ENCODE peak calls at places on chromosomes 13 and 19, in eight cellular contexts. One of them, this sample, is unnamed.

GRCh38 chr19:8973501-8974091 is 36.6 kb downstream of the MUC16 start:
- DNase-seq in astrocyte of the spinal cord: no peak
- DNase-seq in stimulated activated CD4-positive, alpha-beta T cell treated with anti-CD3 and anti-CD28 coated beads, Interleukin-1b, Interleukin-23, amount 100 ng/mL, for 1 hour: no peak
- DNase-seq in AG10803: no peak
- DNase-seq in stimulated activated effector memory CD8-positive, alpha-beta T cell treated with anti-CD3 and anti-CD28 coated beads, Interleukin-12 subunit alpha, Interleukin-12 subunit beta, amount 100 ng/mL, for 72 hours: no peak
- DNase-seq in lower leg skin: no peak
- DNase-seq in IMR-90: no peak
- DNase-seq in GM13977: no peak
- DNase-seq in this sample: no peak

GRCh38 chr13:63161219-63161618 is 1745.6 kb upstream of the PCDH20 start:
- DNase-seq in astrocyte of the spinal cord: no peak
- DNase-seq in stimulated activated CD4-positive, alpha-beta T cell treated with anti-CD3 and anti-CD28 coated beads, Interleukin-1b, Interleukin-23, amount 100 ng/mL, for 1 hour: no peak
- DNase-seq in AG10803: no peak
- DNase-seq in stimulated activated effector memory CD8-positive, alpha-beta T cell treated with anti-CD3 and anti-CD28 coated beads, Interleukin-12 subunit alpha, Interleukin-12 subunit beta, amount 100 ng/mL, for 72 hours: no peak
- DNase-seq in lower leg skin: no peak
- DNase-seq in IMR-90: peak
- DNase-seq in GM13977: no peak
- DNase-seq in this sample: no peak

GRCh38 chr13:109249780-109250528 is 536.4 kb downstream of the IRS2 start:
- DNase-seq in astrocyte of the spinal cord: no peak
- DNase-seq in stimulated activated CD4-positive, alpha-beta T cell treated with anti-CD3 and anti-CD28 coated beads, Interleukin-1b, Interleukin-23, amount 100 ng/mL, for 1 hour: no peak
- DNase-seq in AG10803: no peak
- DNase-seq in stimulated activated effector memory CD8-positive, alpha-beta T cell treated with anti-CD3 and anti-CD28 coated beads, Interleukin-12 subunit alpha, Interleukin-12 subunit beta, amount 100 ng/mL, for 72 hours: no peak
- DNase-seq in lower leg skin: no peak
- DNase-seq in IMR-90: no peak
- DNase-seq in GM13977: no peak
- DNase-seq in this sample: no peak

GRCh38 chr13:42355118-42355840 is 83.3 kb downstream of the AKAP11 start:
- DNase-seq in astrocyte of the spinal cord: peak
- DNase-seq in stimulated activated CD4-positive, alpha-beta T cell treated with anti-CD3 and anti-CD28 coated beads, Interleukin-1b, Interleukin-23, amount 100 ng/mL, for 1 hour: no peak
- DNase-seq in AG10803: no peak
- DNase-seq in stimulated activated effector memory CD8-positive, alpha-beta T cell treated with anti-CD3 and anti-CD28 coated beads, Interleukin-12 subunit alpha, Interleukin-12 subunit beta, amount 100 ng/mL, for 72 hours: no peak
- DNase-seq in lower leg skin: no peak
- DNase-seq in IMR-90: no peak
- DNase-seq in GM13977: peak
- DNase-seq in this sample: no peak

GRCh38 chr13:75411924-75412537 is 69.9 kb downstream of the TBC1D4 start:
- DNase-seq in astrocyte of the spinal cord: no peak
- DNase-seq in stimulated activated CD4-positive, alpha-beta T cell treated with anti-CD3 and anti-CD28 coated beads, Interleukin-1b, Interleukin-23, amount 100 ng/mL, for 1 hour: no peak
- DNase-seq in AG10803: no peak
- DNase-seq in stimulated activated effector memory CD8-positive, alpha-beta T cell treated with anti-CD3 and anti-CD28 coated beads, Interleukin-12 subunit alpha, Interleukin-12 subunit beta, amount 100 ng/mL, for 72 hours: no peak
- DNase-seq in lower leg skin: no peak
- DNase-seq in IMR-90: no peak
- DNase-seq in GM13977: no peak
- DNase-seq in this sample: no peak

GRCh38 chr19:19075126-19075525 is 11.3 kb downstream of the SLC25A42 start:
- DNase-seq in astrocyte of the spinal cord: no peak
- DNase-seq in stimulated activated CD4-positive, alpha-beta T cell treated with anti-CD3 and anti-CD28 coated beads, Interleukin-1b, Interleukin-23, amount 100 ng/mL, for 1 hour: no peak
- DNase-seq in AG10803: no peak
- DNase-seq in stimulated activated effector memory CD8-positive, alpha-beta T cell treated with anti-CD3 and anti-CD28 coated beads, Interleukin-12 subunit alpha, Interleukin-12 subunit beta, amount 100 ng/mL, for 72 hours: no peak
- DNase-seq in lower leg skin: no peak
- DNase-seq in IMR-90: no peak
- DNase-seq in GM13977: no peak
- DNase-seq in this sample: no peak

GRCh38 chr13:50580684-50581305 is 262.7 kb downstream of the DLEU7 start:
- DNase-seq in astrocyte of the spinal cord: peak
- DNase-seq in stimulated activated CD4-positive, alpha-beta T cell treated with anti-CD3 and anti-CD28 coated beads, Interleukin-1b, Interleukin-23, amount 100 ng/mL, for 1 hour: no peak
- DNase-seq in AG10803: peak
- DNase-seq in stimulated activated effector memory CD8-positive, alpha-beta T cell treated with anti-CD3 and anti-CD28 coated beads, Interleukin-12 subunit alpha, Interleukin-12 subunit beta, amount 100 ng/mL, for 72 hours: no peak
- DNase-seq in lower leg skin: no peak
- DNase-seq in IMR-90: peak
- DNase-seq in GM13977: no peak
- DNase-seq in this sample: peak

GRCh38 chr19:14072535-14073231 is at the start of gene MISP3:
- DNase-seq in astrocyte of the spinal cord: no peak
- DNase-seq in stimulated activated CD4-positive, alpha-beta T cell treated with anti-CD3 and anti-CD28 coated beads, Interleukin-1b, Interleukin-23, amount 100 ng/mL, for 1 hour: no peak
- DNase-seq in AG10803: no peak
- DNase-seq in stimulated activated effector memory CD8-positive, alpha-beta T cell treated with anti-CD3 and anti-CD28 coated beads, Interleukin-12 subunit alpha, Interleukin-12 subunit beta, amount 100 ng/mL, for 72 hours: peak
- DNase-seq in lower leg skin: peak
- DNase-seq in IMR-90: no peak
- DNase-seq in GM13977: no peak
- DNase-seq in this sample: no peak

GRCh38 chr13:60369242-60369641 is 27.8 kb upstream of the TDRD3 start:
- DNase-seq in astrocyte of the spinal cord: no peak
- DNase-seq in stimulated activated CD4-positive, alpha-beta T cell treated with anti-CD3 and anti-CD28 coated beads, Interleukin-1b, Interleukin-23, amount 100 ng/mL, for 1 hour: no peak
- DNase-seq in AG10803: no peak
- DNase-seq in stimulated activated effector memory CD8-positive, alpha-beta T cell treated with anti-CD3 and anti-CD28 coated beads, Interleukin-12 subunit alpha, Interleukin-12 subunit beta, amount 100 ng/mL, for 72 hours: no peak
- DNase-seq in lower leg skin: no peak
- DNase-seq in IMR-90: peak
- DNase-seq in GM13977: no peak
- DNase-seq in this sample: no peak

GRCh38 chr19:16066611-16067104 is 9.6 kb upstream of the TPM4 start:
- DNase-seq in astrocyte of the spinal cord: no peak
- DNase-seq in stimulated activated CD4-positive, alpha-beta T cell treated with anti-CD3 and anti-CD28 coated beads, Interleukin-1b, Interleukin-23, amount 100 ng/mL, for 1 hour: no peak
- DNase-seq in AG10803: peak
- DNase-seq in stimulated activated effector memory CD8-positive, alpha-beta T cell treated with anti-CD3 and anti-CD28 coated beads, Interleukin-12 subunit alpha, Interleukin-12 subunit beta, amount 100 ng/mL, for 72 hours: no peak
- DNase-seq in lower leg skin: peak
- DNase-seq in IMR-90: peak
- DNase-seq in GM13977: peak
- DNase-seq in this sample: no peak

GRCh38 chr13:47114030-47114429 is 217.2 kb upstream of the HTR2A start:
- DNase-seq in astrocyte of the spinal cord: peak
- DNase-seq in stimulated activated CD4-positive, alpha-beta T cell treated with anti-CD3 and anti-CD28 coated beads, Interleukin-1b, Interleukin-23, amount 100 ng/mL, for 1 hour: no peak
- DNase-seq in AG10803: peak
- DNase-seq in stimulated activated effector memory CD8-positive, alpha-beta T cell treated with anti-CD3 and anti-CD28 coated beads, Interleukin-12 subunit alpha, Interleukin-12 subunit beta, amount 100 ng/mL, for 72 hours: no peak
- DNase-seq in lower leg skin: no peak
- DNase-seq in IMR-90: peak
- DNase-seq in GM13977: no peak
- DNase-seq in this sample: no peak

GRCh38 chr19:4442846-4443146 is 14.8 kb downstream of the UBXN6 start:
- DNase-seq in astrocyte of the spinal cord: no peak
- DNase-seq in stimulated activated CD4-positive, alpha-beta T cell treated with anti-CD3 and anti-CD28 coated beads, Interleukin-1b, Interleukin-23, amount 100 ng/mL, for 1 hour: no peak
- DNase-seq in AG10803: no peak
- DNase-seq in stimulated activated effector memory CD8-positive, alpha-beta T cell treated with anti-CD3 and anti-CD28 coated beads, Interleukin-12 subunit alpha, Interleukin-12 subunit beta, amount 100 ng/mL, for 72 hours: no peak
- DNase-seq in lower leg skin: no peak
- DNase-seq in IMR-90: no peak
- DNase-seq in GM13977: no peak
- DNase-seq in this sample: no peak

GRCh38 chr13:35984776-35985453 is 146.3 kb downstream of the DCLK1 start:
- DNase-seq in astrocyte of the spinal cord: no peak
- DNase-seq in stimulated activated CD4-positive, alpha-beta T cell treated with anti-CD3 and anti-CD28 coated beads, Interleukin-1b, Interleukin-23, amount 100 ng/mL, for 1 hour: no peak
- DNase-seq in AG10803: no peak
- DNase-seq in stimulated activated effector memory CD8-positive, alpha-beta T cell treated with anti-CD3 and anti-CD28 coated beads, Interleukin-12 subunit alpha, Interleukin-12 subunit beta, amount 100 ng/mL, for 72 hours: no peak
- DNase-seq in lower leg skin: no peak
- DNase-seq in IMR-90: no peak
- DNase-seq in GM13977: no peak
- DNase-seq in this sample: no peak

GRCh38 chr19:13156968-13157882 is 7.0 kb downstream of the IER2 start:
- DNase-seq in astrocyte of the spinal cord: peak
- DNase-seq in stimulated activated CD4-positive, alpha-beta T cell treated with anti-CD3 and anti-CD28 coated beads, Interleukin-1b, Interleukin-23, amount 100 ng/mL, for 1 hour: no peak
- DNase-seq in AG10803: no peak
- DNase-seq in stimulated activated effector memory CD8-positive, alpha-beta T cell treated with anti-CD3 and anti-CD28 coated beads, Interleukin-12 subunit alpha, Interleukin-12 subunit beta, amount 100 ng/mL, for 72 hours: no peak
- DNase-seq in lower leg skin: no peak
- DNase-seq in IMR-90: no peak
- DNase-seq in GM13977: no peak
- DNase-seq in this sample: no peak

GRCh38 chr19:33093420-33094210 is 12.6 kb downstream of the GPATCH1 start:
- DNase-seq in astrocyte of the spinal cord: no peak
- DNase-seq in stimulated activated CD4-positive, alpha-beta T cell treated with anti-CD3 and anti-CD28 coated beads, Interleukin-1b, Interleukin-23, amount 100 ng/mL, for 1 hour: no peak
- DNase-seq in AG10803: no peak
- DNase-seq in stimulated activated effector memory CD8-positive, alpha-beta T cell treated with anti-CD3 and anti-CD28 coated beads, Interleukin-12 subunit alpha, Interleukin-12 subunit beta, amount 100 ng/mL, for 72 hours: no peak
- DNase-seq in lower leg skin: no peak
- DNase-seq in IMR-90: no peak
- DNase-seq in GM13977: no peak
- DNase-seq in this sample: no peak

GRCh38 chr13:101945435-101945834 is 456.4 kb downstream of the FGF14 start:
- DNase-seq in astrocyte of the spinal cord: no peak
- DNase-seq in stimulated activated CD4-positive, alpha-beta T cell treated with anti-CD3 and anti-CD28 coated beads, Interleukin-1b, Interleukin-23, amount 100 ng/mL, for 1 hour: no peak
- DNase-seq in AG10803: no peak
- DNase-seq in stimulated activated effector memory CD8-positive, alpha-beta T cell treated with anti-CD3 and anti-CD28 coated beads, Interleukin-12 subunit alpha, Interleukin-12 subunit beta, amount 100 ng/mL, for 72 hours: no peak
- DNase-seq in lower leg skin: no peak
- DNase-seq in IMR-90: no peak
- DNase-seq in GM13977: no peak
- DNase-seq in this sample: no peak

GRCh38 chr13:89955773-89956172 is 1391.7 kb upstream of the MIR17HG start:
- DNase-seq in astrocyte of the spinal cord: no peak
- DNase-seq in stimulated activated CD4-positive, alpha-beta T cell treated with anti-CD3 and anti-CD28 coated beads, Interleukin-1b, Interleukin-23, amount 100 ng/mL, for 1 hour: no peak
- DNase-seq in AG10803: no peak
- DNase-seq in stimulated activated effector memory CD8-positive, alpha-beta T cell treated with anti-CD3 and anti-CD28 coated beads, Interleukin-12 subunit alpha, Interleukin-12 subunit beta, amount 100 ng/mL, for 72 hours: no peak
- DNase-seq in lower leg skin: no peak
- DNase-seq in IMR-90: no peak
- DNase-seq in GM13977: no peak
- DNase-seq in this sample: no peak

GRCh38 chr13:40483601-40484000 is 182.8 kb downstream of the FOXO1 start:
- DNase-seq in astrocyte of the spinal cord: no peak
- DNase-seq in stimulated activated CD4-positive, alpha-beta T cell treated with anti-CD3 and anti-CD28 coated beads, Interleukin-1b, Interleukin-23, amount 100 ng/mL, for 1 hour: no peak
- DNase-seq in AG10803: no peak
- DNase-seq in stimulated activated effector memory CD8-positive, alpha-beta T cell treated with anti-CD3 and anti-CD28 coated beads, Interleukin-12 subunit alpha, Interleukin-12 subunit beta, amount 100 ng/mL, for 72 hours: no peak
- DNase-seq in lower leg skin: peak
- DNase-seq in IMR-90: no peak
- DNase-seq in GM13977: no peak
- DNase-seq in this sample: no peak

This sample was measured in astrocyte of the cerebellum.